ENCODE peak calls at places on chromosomes 1 and 21, in eight cellular contexts. T is T-cell, Y is posterior cingulate gyrus, P is PC-3, K is fibroblast of mammary gland, F is astrocyte of the hippocampus, B is transverse colon, M is stomach. V is an unnamed sample.

GRCh38 chr1:118660769-118661168 is 327.4 kb downstream of the TBX15 start:
- DNase-seq in T (no peak), Y (no peak), P (no peak), K (no peak), F (no peak), B (no peak), M (no peak), V (no peak)

GRCh38 chr1:202576816-202577215 is 133.4 kb downstream of the SYT2 start:
- DNase-seq in T (no peak), Y (no peak), P (peak; percentile 37), K (peak; percentile 87), F (peak; percentile 54), B (no peak), M (no peak), V (no peak)

GRCh38 chr1:52842643-52843310 is at the start of gene ZYG11A:
- DNase-seq in T (peak; percentile 50), Y (no peak), P (peak; percentile 60), K (peak; percentile 54), F (peak; percentile 92), B (peak; percentile 64), M (peak; percentile 59), V (peak; percentile 68)

GRCh38 chr1:155012052-155012546 is 9.5 kb downstream of the ZBTB7B start:
- DNase-seq in T (no peak), Y (peak; percentile 90), P (no peak), K (peak; percentile 77), F (peak; percentile 34), B (peak; percentile 85), M (peak; percentile 70), V (peak; percentile 69)

GRCh38 chr1:246602194-246602593 is 35.9 kb downstream of the CNST start:
- DNase-seq in T (no peak), Y (no peak), P (no peak), K (peak; percentile 64), F (no peak), B (no peak), M (no peak), V (no peak)

GRCh38 chr1:1326075-1326605 is 1.5 kb downstream of the CPTP start:
- DNase-seq in T (no peak), Y (no peak), P (no peak), K (no peak), F (no peak), B (no peak), M (no peak), V (no peak)

GRCh38 chr1:93631626-93632365 is 49.8 kb downstream of the BCAR3 start:
- DNase-seq in T (no peak), Y (no peak), P (no peak), K (peak; percentile 45), F (no peak), B (no peak), M (no peak), V (no peak)

GRCh38 chr1:1157914-1158710 is 15.6 kb upstream of the TTLL10 start:
- DNase-seq in T (no peak), Y (peak; percentile 74), P (peak; percentile 65), K (peak; percentile 1), F (peak; percentile 65), B (peak; percentile 86), M (peak; percentile 83), V (no peak)

GRCh38 chr1:246492611-246493245 is 14.4 kb downstream of the SMYD3 start:
- DNase-seq in T (no peak), Y (peak; percentile 78), P (peak; percentile 83), K (peak; percentile 74), F (peak; percentile 89), B (peak; percentile 64), M (peak; percentile 70), V (no peak)

GRCh38 chr1:204207136-204207616 is 6.6 kb downstream of the GOLT1A start:
- DNase-seq in T (peak; percentile 69), Y (peak; percentile 64), P (peak; percentile 81), K (peak; percentile 18), F (peak; percentile 70), B (peak; percentile 71), M (peak; percentile 83), V (peak; percentile 73)

GRCh38 chr21:43814215-43815106 is 25.1 kb downstream of the RRP1 start:
- DNase-seq in T (no peak), Y (no peak), P (no peak), K (no peak), F (peak; percentile 44), B (no peak), M (no peak), V (no peak)

GRCh38 chr1:201655243-201655642 is 116.3 kb downstream of the NAV1 start:
- DNase-seq in T (no peak), Y (no peak), P (no peak), K (peak; percentile 94), F (peak; percentile 26), B (no peak), M (no peak), V (no peak)

GRCh38 chr1:167084739-167085138 is 5.4 kb downstream of the GPA33 start:
- DNase-seq in T (no peak), Y (no peak), P (no peak), K (no peak), F (no peak), B (no peak), M (no peak), V (no peak)

GRCh38 chr21:32414579-32415358 is 2.3 kb downstream of the EVA1C start:
- DNase-seq in T (no peak), Y (peak; percentile 24), P (peak; percentile 61), K (peak; percentile 67), F (peak; percentile 74), B (no peak), M (no peak), V (no peak)

GRCh38 chr1:214380418-214380817 is 99.5 kb downstream of the SMYD2 start:
- DNase-seq in T (no peak), Y (no peak), P (peak; percentile 20), K (no peak), F (peak; percentile 36), B (no peak), M (no peak), V (no peak)

GRCh38 chr1:30047576-30047975 is 675.8 kb downstream of the MATN1 start:
- DNase-seq in T (no peak), Y (no peak), P (no peak), K (no peak), F (no peak), B (no peak), M (peak; percentile 3), V (peak; percentile 10)

GRCh38 chr1:110158261-110158660 is 8.0 kb downstream of the SLC6A17 start:
- DNase-seq in T (no peak), Y (no peak), P (no peak), K (no peak), F (no peak), B (no peak), M (no peak), V (no peak)

GRCh38 chr1:12627308-12627707 is 9.3 kb upstream of the DHRS3 start:
- DNase-seq in T (no peak), Y (no peak), P (no peak), K (no peak), F (no peak), B (no peak), M (no peak), V (no peak)

GRCh38 chr1:35568975-35569395 is 4.1 kb upstream of the TFAP2E start:
- DNase-seq in T (peak; percentile 55), Y (no peak), P (peak; percentile 78), K (peak; percentile 71), F (peak; percentile 87), B (peak; percentile 68), M (peak; percentile 78), V (peak; percentile 71)

GRCh38 chr1:154730251-154730650 is 122.3 kb upstream of the ADAR start:
- DNase-seq in T (no peak), Y (no peak), P (peak; percentile 86), K (peak; percentile 21), F (peak; percentile 67), B (no peak), M (no peak), V (no peak)

GRCh38 chr1:206580438-206581113 is 31.7 kb downstream of the EIF2D start:
- DNase-seq in T (no peak), Y (no peak), P (no peak), K (no peak), F (no peak), B (no peak), M (no peak), V (no peak)

GRCh38 chr1:183588827-183589226 is 1.4 kb downstream of the NCF2 start:
- DNase-seq in T (no peak), Y (no peak), P (peak; percentile 35), K (no peak), F (no peak), B (peak; percentile 39), M (no peak), V (no peak)

GRCh38 chr1:41657679-41658078 is 173.2 kb upstream of the EDN2 start:
- DNase-seq in T (no peak), Y (no peak), P (no peak), K (no peak), F (no peak), B (no peak), M (no peak), V (no peak)

GRCh38 chr1:67013573-67013972 is 40.4 kb downstream of the SLC35D1 start:
- DNase-seq in T (no peak), Y (no peak), P (peak; percentile 41), K (peak; percentile 67), F (peak; percentile 53), B (no peak), M (no peak), V (no peak)

GRCh38 chr1:51898090-51898734 is 19.7 kb upstream of the NRDC start:
- DNase-seq in T (no peak), Y (no peak), P (peak; percentile 88), K (peak; percentile 93), F (peak; percentile 42), B (no peak), M (no peak), V (no peak)

GRCh38 chr1:197356723-197357533 is 88.9 kb downstream of the CRB1 start:
- DNase-seq in T (peak; percentile 4), Y (peak; percentile 13), P (peak; percentile 62), K (peak; percentile 63), F (peak; percentile 59), B (no peak), M (no peak), V (no peak)

GRCh38 chr1:13930151-13930550 is 230.2 kb downstream of the PRDM2 start:
- DNase-seq in T (no peak), Y (no peak), P (peak; percentile 27), K (no peak), F (no peak), B (no peak), M (no peak), V (no peak)

GRCh38 chr21:43956667-43957030 is 55.5 kb upstream of the TRAPPC10 start:
- DNase-seq in T (no peak), Y (no peak), P (no peak), K (peak; percentile 36), F (peak; percentile 74), B (no peak), M (no peak), V (no peak)

GRCh38 chr1:214281902-214282695 is 1.1 kb downstream of the SMYD2 start:
- DNase-seq in T (no peak), Y (no peak), P (peak; percentile 81), K (peak; percentile 80), F (peak; percentile 62), B (peak; percentile 52), M (peak; percentile 57), V (no peak)

GRCh38 chr1:167447521-167448136 is 70.7 kb downstream of the CD247 start:
- DNase-seq in T (peak; percentile 68), Y (no peak), P (peak; percentile 93), K (no peak), F (peak; percentile 20), B (peak; percentile 64), M (peak; percentile 64), V (no peak)

GRCh38 chr1:107993920-107994319 is 28.9 kb upstream of the VAV3 start:
- DNase-seq in T (no peak), Y (peak; percentile 17), P (no peak), K (peak; percentile 20), F (peak; percentile 52), B (no peak), M (no peak), V (no peak)

GRCh38 chr1:8976896-8977295 is 31.2 kb downstream of the CA6 start:
- DNase-seq in T (no peak), Y (no peak), P (no peak), K (no peak), F (no peak), B (peak; percentile 78), M (no peak), V (no peak)

GRCh38 chr1:66747500-66747899 is 4.8 kb upstream of the DYNLT5 start:
- DNase-seq in T (no peak), Y (no peak), P (no peak), K (peak; percentile 61), F (no peak), B (no peak), M (no peak), V (no peak)

GRCh38 chr1:182217967-182218366 is 156.5 kb upstream of the ZNF648 start:
- DNase-seq in T (no peak), Y (no peak), P (peak; percentile 85), K (peak; percentile 76), F (no peak), B (no peak), M (no peak), V (no peak)